ENCODE peak calls at places on chromosomes 12 and 14, in nine cellular contexts. One of them, this sample, is unnamed. For H3K4me1 and H3K9me3, the result is how much of the 10 kb centered on the place peaks cover.

GRCh38 chr14:77615231-77616132 is 955 bp downstream of the SPTLC2 start:
- DNase-seq in tibial nerve: no peak
- DNase-seq in aorta: no peak
- DNase-seq in RWPE2: no peak
- DNase-seq in stomach: no peak
- DNase-seq in endothelial cell of umbilical vein: peak
- DNase-seq in heart left ventricle: no peak
- DNase-seq in ovary: no peak
- DNase-seq in upper lobe of right lung: no peak
- DNase-seq in this sample: no peak

GRCh38 chr14:101781240-101782061 is 19.9 kb downstream of the PPP2R5C start:
- DNase-seq in tibial nerve: no peak
- DNase-seq in RWPE2: peak
- DNase-seq in aorta: peak
- DNase-seq in endothelial cell of umbilical vein: no peak
- DNase-seq in ovary: no peak
- DNase-seq in stomach: no peak
- DNase-seq in upper lobe of right lung: peak
- DNase-seq in heart left ventricle: peak
- DNase-seq in this sample: peak

GRCh38 chr14:72736348-72736747 is 157.6 kb downstream of the DPF3 start:
- DNase-seq in endothelial cell of umbilical vein: no peak
- DNase-seq in ovary: no peak
- DNase-seq in heart left ventricle: no peak
- DNase-seq in tibial nerve: no peak
- DNase-seq in RWPE2: no peak
- DNase-seq in stomach: peak
- DNase-seq in aorta: no peak
- DNase-seq in upper lobe of right lung: no peak
- DNase-seq in this sample: no peak

GRCh38 chr14:99728981-99729451 is 44.9 kb downstream of the CYP46A1 start:
- DNase-seq in aorta: peak
- DNase-seq in ovary: peak
- DNase-seq in endothelial cell of umbilical vein: no peak
- DNase-seq in tibial nerve: no peak
- DNase-seq in heart left ventricle: no peak
- DNase-seq in RWPE2: peak
- DNase-seq in upper lobe of right lung: peak
- DNase-seq in stomach: no peak
- DNase-seq in this sample: no peak

GRCh38 chr14:25381498-25381897 is 331.6 kb upstream of the STXBP6 start:
- DNase-seq in upper lobe of right lung: no peak
- DNase-seq in stomach: no peak
- DNase-seq in endothelial cell of umbilical vein: peak
- DNase-seq in RWPE2: no peak
- DNase-seq in heart left ventricle: no peak
- DNase-seq in tibial nerve: no peak
- DNase-seq in ovary: no peak
- DNase-seq in aorta: no peak
- DNase-seq in this sample: no peak

GRCh38 chr14:90239139-90239538 is 17.2 kb upstream of the PSMC1 start:
- DNase-seq in aorta: no peak
- DNase-seq in tibial nerve: no peak
- DNase-seq in upper lobe of right lung: no peak
- DNase-seq in heart left ventricle: no peak
- DNase-seq in endothelial cell of umbilical vein: no peak
- DNase-seq in RWPE2: no peak
- DNase-seq in stomach: no peak
- DNase-seq in ovary: no peak
- DNase-seq in this sample: no peak

GRCh38 chr12:49505672-49506071 is 33.2 kb upstream of the KCNH3 start:
- DNase-seq in endothelial cell of umbilical vein: peak
- DNase-seq in upper lobe of right lung: no peak
- DNase-seq in aorta: no peak
- DNase-seq in tibial nerve: no peak
- DNase-seq in heart left ventricle: no peak
- DNase-seq in RWPE2: no peak
- DNase-seq in ovary: no peak
- DNase-seq in stomach: no peak
- DNase-seq in this sample: no peak

GRCh38 chr12:108949976-108950375 is 70.1 kb downstream of the DAO start:
- DNase-seq in endothelial cell of umbilical vein: no peak
- DNase-seq in tibial nerve: no peak
- DNase-seq in aorta: no peak
- DNase-seq in stomach: no peak
- DNase-seq in RWPE2: no peak
- DNase-seq in ovary: no peak
- DNase-seq in upper lobe of right lung: no peak
- DNase-seq in heart left ventricle: no peak
- DNase-seq in this sample: no peak

GRCh38 chr12:75666126-75666979 is 154.9 kb upstream of the KRR1 start:
- DNase-seq in aorta: no peak
- DNase-seq in stomach: no peak
- DNase-seq in heart left ventricle: no peak
- DNase-seq in tibial nerve: no peak
- DNase-seq in upper lobe of right lung: no peak
- DNase-seq in endothelial cell of umbilical vein: no peak
- DNase-seq in ovary: no peak
- DNase-seq in RWPE2: no peak
- DNase-seq in this sample: no peak

GRCh38 chr12:75666980-75667359 is 155.6 kb upstream of the KRR1 start:
- DNase-seq in heart left ventricle: no peak
- DNase-seq in aorta: no peak
- DNase-seq in upper lobe of right lung: no peak
- DNase-seq in endothelial cell of umbilical vein: peak
- DNase-seq in ovary: no peak
- DNase-seq in RWPE2: no peak
- DNase-seq in stomach: no peak
- DNase-seq in tibial nerve: no peak
- DNase-seq in this sample: no peak

GRCh38 chr12:75662501-75663159 is 151.2 kb upstream of the KRR1 start:
- DNase-seq in ovary: no peak
- DNase-seq in upper lobe of right lung: no peak
- DNase-seq in RWPE2: no peak
- DNase-seq in aorta: no peak
- DNase-seq in stomach: no peak
- DNase-seq in endothelial cell of umbilical vein: no peak
- DNase-seq in heart left ventricle: no peak
- DNase-seq in tibial nerve: no peak
- DNase-seq in this sample: no peak

GRCh38 chr12:75661927-75662326 is 150.5 kb upstream of the KRR1 start:
- DNase-seq in heart left ventricle: no peak
- DNase-seq in upper lobe of right lung: no peak
- DNase-seq in stomach: no peak
- DNase-seq in ovary: no peak
- DNase-seq in endothelial cell of umbilical vein: peak
- DNase-seq in aorta: no peak
- DNase-seq in tibial nerve: no peak
- DNase-seq in RWPE2: no peak
- DNase-seq in this sample: no peak

GRCh38 chr12:75665216-75665615 is 153.8 kb upstream of the KRR1 start:
- DNase-seq in heart left ventricle: no peak
- DNase-seq in endothelial cell of umbilical vein: no peak
- DNase-seq in RWPE2: no peak
- DNase-seq in upper lobe of right lung: no peak
- DNase-seq in ovary: no peak
- DNase-seq in tibial nerve: no peak
- DNase-seq in stomach: no peak
- DNase-seq in aorta: no peak
- DNase-seq in this sample: no peak
- H3K27ac ChIP-seq in heart left ventricle: no peak
- H3K27ac ChIP-seq in endothelial cell of umbilical vein: no peak
- H3K27ac ChIP-seq in RWPE2: no peak
- H3K27ac ChIP-seq in upper lobe of right lung: no peak
- H3K27ac ChIP-seq in ovary: no peak
- H3K27ac ChIP-seq in tibial nerve: no peak
- H3K27ac ChIP-seq in stomach: no peak
- H3K27ac ChIP-seq in aorta: no peak
- H3K27ac ChIP-seq in this sample: no peak

DNA sequence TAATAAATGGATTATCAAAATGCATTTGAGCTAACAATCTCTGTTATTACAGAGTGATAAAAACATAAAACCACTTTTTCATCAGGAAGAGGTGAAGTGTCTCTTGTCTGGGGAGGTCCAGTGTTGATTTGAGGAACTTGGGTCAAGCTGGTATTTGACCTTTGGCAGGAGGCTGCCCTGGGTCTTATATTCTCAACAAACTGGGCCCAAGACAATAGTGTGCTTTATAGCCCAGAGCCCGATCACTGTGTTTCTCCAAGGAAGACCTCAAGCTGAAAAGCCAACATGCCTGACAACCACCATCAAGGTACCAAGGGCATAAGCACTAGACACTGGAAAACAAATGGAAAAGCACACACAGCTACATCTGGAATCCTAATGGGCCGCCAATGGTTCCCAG is 137.0 kb downstream of the SLC25A21 start:
- DNase-seq in RWPE2: no peak
- DNase-seq in endothelial cell of umbilical vein: peak
- DNase-seq in stomach: no peak
- DNase-seq in aorta: no peak
- DNase-seq in heart left ventricle: no peak
- DNase-seq in ovary: no peak
- DNase-seq in tibial nerve: no peak
- DNase-seq in upper lobe of right lung: no peak
- DNase-seq in this sample: no peak
- H3K4me1 ChIP-seq in RWPE2: under half
- H3K4me1 ChIP-seq in endothelial cell of umbilical vein: under half
- H3K4me1 ChIP-seq in stomach: under half
- H3K4me1 ChIP-seq in aorta: under half
- H3K4me1 ChIP-seq in heart left ventricle: under half
- H3K4me1 ChIP-seq in ovary: under half
- H3K4me1 ChIP-seq in tibial nerve: under half
- H3K4me1 ChIP-seq in upper lobe of right lung: under half
- H3K4me1 ChIP-seq in this sample: under half

GRCh38 chr12:131104464-131105350 is 151.0 kb downstream of the ADGRD1 start:
- DNase-seq in tibial nerve: peak
- DNase-seq in ovary: peak
- DNase-seq in upper lobe of right lung: peak
- DNase-seq in heart left ventricle: peak
- DNase-seq in RWPE2: no peak
- DNase-seq in aorta: peak
- DNase-seq in stomach: peak
- DNase-seq in endothelial cell of umbilical vein: peak
- DNase-seq in this sample: peak
- H3K9me3 ChIP-seq in tibial nerve: under half
- H3K9me3 ChIP-seq in ovary: under half
- H3K9me3 ChIP-seq in upper lobe of right lung: under half
- H3K9me3 ChIP-seq in heart left ventricle: under half
- H3K9me3 ChIP-seq in RWPE2: under half
- H3K9me3 ChIP-seq in aorta: under half
- H3K9me3 ChIP-seq in stomach: under half
- H3K9me3 ChIP-seq in endothelial cell of umbilical vein: under half
- H3K9me3 ChIP-seq in this sample: under half

DNA sequence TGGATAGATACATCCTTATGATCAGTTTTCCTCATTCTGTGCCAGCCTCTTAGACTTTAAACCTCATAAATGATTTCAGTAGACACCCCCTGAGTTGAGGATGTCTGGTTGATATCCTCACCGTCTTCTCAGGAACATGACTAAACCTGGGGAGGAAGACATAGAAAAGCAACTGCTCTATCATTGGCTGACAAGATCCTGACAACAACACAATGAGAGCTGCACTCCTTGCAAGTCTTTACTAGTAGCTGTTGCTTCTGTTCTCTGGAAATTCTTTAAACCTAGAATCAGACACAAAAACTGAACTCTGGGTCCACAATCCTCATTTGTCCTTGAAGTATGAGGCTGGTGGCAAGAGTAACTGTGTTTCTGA is 449.6 kb upstream of the OR4E1 start:
- DNase-seq in aorta: no peak
- DNase-seq in stomach: no peak
- DNase-seq in ovary: no peak
- DNase-seq in upper lobe of right lung: no peak
- DNase-seq in endothelial cell of umbilical vein: no peak
- DNase-seq in tibial nerve: no peak
- DNase-seq in RWPE2: no peak
- DNase-seq in heart left ventricle: no peak
- DNase-seq in this sample: no peak
- H3K27ac ChIP-seq in aorta: no peak
- H3K27ac ChIP-seq in stomach: no peak
- H3K27ac ChIP-seq in ovary: no peak
- H3K27ac ChIP-seq in upper lobe of right lung: no peak
- H3K27ac ChIP-seq in endothelial cell of umbilical vein: no peak
- H3K27ac ChIP-seq in tibial nerve: no peak
- H3K27ac ChIP-seq in RWPE2: peak
- H3K27ac ChIP-seq in heart left ventricle: no peak
- H3K27ac ChIP-seq in this sample: no peak

DNA sequence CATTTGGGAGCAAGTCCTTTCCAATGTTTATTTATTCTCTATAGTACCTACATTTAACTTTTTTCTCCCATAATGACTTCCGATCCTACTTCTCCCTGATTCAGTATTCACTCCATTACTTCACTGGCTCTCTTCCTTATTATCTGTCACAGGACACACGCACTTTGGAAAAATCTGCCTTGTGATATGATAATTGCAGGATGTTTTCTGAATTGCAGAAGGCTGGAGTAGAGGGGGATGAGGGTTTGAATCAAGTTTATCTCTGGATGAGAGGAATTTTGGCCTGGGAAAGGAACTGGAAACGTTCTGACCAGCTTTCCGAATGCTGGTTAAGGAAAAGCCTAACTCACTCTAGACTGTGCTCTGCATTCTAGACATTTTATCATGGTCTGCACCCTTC is 75.0 kb downstream of the HMGA2 start:
- DNase-seq in heart left ventricle: no peak
- DNase-seq in upper lobe of right lung: no peak
- DNase-seq in ovary: no peak
- DNase-seq in RWPE2: no peak
- DNase-seq in endothelial cell of umbilical vein: no peak
- DNase-seq in aorta: no peak
- DNase-seq in tibial nerve: no peak
- DNase-seq in stomach: no peak
- DNase-seq in this sample: no peak
- H3K4me1 ChIP-seq in heart left ventricle: under half
- H3K4me1 ChIP-seq in upper lobe of right lung: under half
- H3K4me1 ChIP-seq in ovary: under half
- H3K4me1 ChIP-seq in RWPE2: under half
- H3K4me1 ChIP-seq in endothelial cell of umbilical vein: under half
- H3K4me1 ChIP-seq in aorta: under half
- H3K4me1 ChIP-seq in tibial nerve: under half
- H3K4me1 ChIP-seq in stomach: under half
- H3K4me1 ChIP-seq in this sample: under half

DNA sequence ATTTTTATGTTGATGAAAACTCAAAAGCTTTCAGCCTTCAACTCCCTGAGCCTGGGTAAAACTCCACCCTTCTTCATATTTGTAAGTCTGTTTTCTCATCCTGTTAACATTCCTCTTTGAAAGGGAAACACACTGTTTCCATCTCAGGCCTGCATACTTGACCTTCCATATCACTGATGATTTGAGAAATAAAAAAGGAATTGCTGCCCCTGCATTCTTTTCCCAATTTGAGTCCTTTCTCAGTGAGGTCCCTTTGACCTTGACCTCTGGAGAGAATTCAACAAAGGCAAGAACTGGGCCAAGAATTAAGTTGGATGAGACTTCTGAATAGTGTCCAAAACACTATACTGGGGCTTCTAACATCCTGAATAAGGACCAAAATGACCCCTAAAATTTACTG is 108.0 kb downstream of the AEBP2 start:
- DNase-seq in RWPE2: no peak
- DNase-seq in stomach: no peak
- DNase-seq in endothelial cell of umbilical vein: peak
- DNase-seq in upper lobe of right lung: no peak
- DNase-seq in tibial nerve: no peak
- DNase-seq in ovary: no peak
- DNase-seq in heart left ventricle: no peak
- DNase-seq in aorta: no peak
- DNase-seq in this sample: no peak
- H3K9me3 ChIP-seq in RWPE2: under half
- H3K9me3 ChIP-seq in stomach: under half
- H3K9me3 ChIP-seq in endothelial cell of umbilical vein: under half
- H3K9me3 ChIP-seq in upper lobe of right lung: under half
- H3K9me3 ChIP-seq in tibial nerve: under half
- H3K9me3 ChIP-seq in ovary: under half
- H3K9me3 ChIP-seq in heart left ventricle: under half
- H3K9me3 ChIP-seq in aorta: under half
- H3K9me3 ChIP-seq in this sample: under half

GRCh38 chr14:103388664-103389063 is 3.4 kb downstream of the MARK3 start:
- DNase-seq in ovary: no peak
- DNase-seq in tibial nerve: no peak
- DNase-seq in endothelial cell of umbilical vein: no peak
- DNase-seq in stomach: no peak
- DNase-seq in aorta: no peak
- DNase-seq in upper lobe of right lung: no peak
- DNase-seq in RWPE2: no peak
- DNase-seq in heart left ventricle: no peak
- DNase-seq in this sample: no peak
- H3K27ac ChIP-seq in ovary: no peak
- H3K27ac ChIP-seq in tibial nerve: no peak
- H3K27ac ChIP-seq in endothelial cell of umbilical vein: no peak
- H3K27ac ChIP-seq in stomach: no peak
- H3K27ac ChIP-seq in aorta: no peak
- H3K27ac ChIP-seq in upper lobe of right lung: no peak
- H3K27ac ChIP-seq in RWPE2: peak
- H3K27ac ChIP-seq in heart left ventricle: no peak
- H3K27ac ChIP-seq in this sample: no peak

This sample was measured in heart right ventricle.